ENCODE peak calls at places on chromosomes 1 and 21, in nine cellular contexts. One of them, this sample, is unnamed.

GRCh38 chr1:211531194-211532085 is 39.5 kb upstream of the RD3 start:
- DNase-seq in effector CD4-positive, alpha-beta T cell: no peak
- DNase-seq in activated T-cell treated with anti-CD3 and anti-CD28 coated beads for 24 hours: no peak
- DNase-seq in cardiac septum: no peak
- DNase-seq in body of pancreas: no peak
- DNase-seq in SW480: no peak
- DNase-seq in RPMI7951: no peak
- DNase-seq in astrocyte of the hippocampus: no peak
- DNase-seq in NCI-H748 treated with DMSO at 0.1 percent for 48 hours: no peak
- DNase-seq in this sample: no peak

GRCh38 chr1:28682840-28683239 is 14.3 kb downstream of the GMEB1 start:
- DNase-seq in effector CD4-positive, alpha-beta T cell: no peak
- DNase-seq in activated T-cell treated with anti-CD3 and anti-CD28 coated beads for 24 hours: no peak
- DNase-seq in cardiac septum: no peak
- DNase-seq in body of pancreas: no peak
- DNase-seq in SW480: no peak
- DNase-seq in RPMI7951: no peak
- DNase-seq in astrocyte of the hippocampus: no peak
- DNase-seq in NCI-H748 treated with DMSO at 0.1 percent for 48 hours: no peak
- DNase-seq in this sample: peak

GRCh38 chr1:30795026-30795425 is 37.5 kb upstream of the LAPTM5 start:
- DNase-seq in effector CD4-positive, alpha-beta T cell: no peak
- DNase-seq in activated T-cell treated with anti-CD3 and anti-CD28 coated beads for 24 hours: no peak
- DNase-seq in cardiac septum: no peak
- DNase-seq in body of pancreas: no peak
- DNase-seq in SW480: no peak
- DNase-seq in RPMI7951: no peak
- DNase-seq in astrocyte of the hippocampus: no peak
- DNase-seq in NCI-H748 treated with DMSO at 0.1 percent for 48 hours: no peak
- DNase-seq in this sample: no peak

GRCh38 chr1:116514708-116515525 is 55.9 kb downstream of the CD58 start:
- DNase-seq in effector CD4-positive, alpha-beta T cell: peak
- DNase-seq in activated T-cell treated with anti-CD3 and anti-CD28 coated beads for 24 hours: peak
- DNase-seq in cardiac septum: peak
- DNase-seq in body of pancreas: no peak
- DNase-seq in SW480: peak
- DNase-seq in RPMI7951: peak
- DNase-seq in astrocyte of the hippocampus: peak
- DNase-seq in NCI-H748 treated with DMSO at 0.1 percent for 48 hours: no peak
- DNase-seq in this sample: peak

GRCh38 chr1:3292868-3293562 is 161.4 kb upstream of the ARHGEF16 start:
- DNase-seq in effector CD4-positive, alpha-beta T cell: no peak
- DNase-seq in activated T-cell treated with anti-CD3 and anti-CD28 coated beads for 24 hours: no peak
- DNase-seq in cardiac septum: no peak
- DNase-seq in body of pancreas: no peak
- DNase-seq in SW480: peak
- DNase-seq in RPMI7951: no peak
- DNase-seq in astrocyte of the hippocampus: peak
- DNase-seq in NCI-H748 treated with DMSO at 0.1 percent for 48 hours: no peak
- DNase-seq in this sample: no peak

GRCh38 chr1:28770601-28771165 is 33.9 kb downstream of the YTHDF2 start:
- DNase-seq in effector CD4-positive, alpha-beta T cell: no peak
- DNase-seq in activated T-cell treated with anti-CD3 and anti-CD28 coated beads for 24 hours: no peak
- DNase-seq in cardiac septum: no peak
- DNase-seq in body of pancreas: no peak
- DNase-seq in SW480: no peak
- DNase-seq in RPMI7951: no peak
- DNase-seq in astrocyte of the hippocampus: no peak
- DNase-seq in NCI-H748 treated with DMSO at 0.1 percent for 48 hours: no peak
- DNase-seq in this sample: no peak

GRCh38 chr1:198849108-198849507 is 210.3 kb downstream of the PTPRC start:
- DNase-seq in effector CD4-positive, alpha-beta T cell: no peak
- DNase-seq in activated T-cell treated with anti-CD3 and anti-CD28 coated beads for 24 hours: no peak
- DNase-seq in cardiac septum: no peak
- DNase-seq in body of pancreas: no peak
- DNase-seq in SW480: no peak
- DNase-seq in RPMI7951: no peak
- DNase-seq in astrocyte of the hippocampus: no peak
- DNase-seq in NCI-H748 treated with DMSO at 0.1 percent for 48 hours: no peak
- DNase-seq in this sample: no peak

GRCh38 chr1:172627702-172628101 is 31.2 kb upstream of the FASLG start:
- DNase-seq in effector CD4-positive, alpha-beta T cell: no peak
- DNase-seq in activated T-cell treated with anti-CD3 and anti-CD28 coated beads for 24 hours: no peak
- DNase-seq in cardiac septum: no peak
- DNase-seq in body of pancreas: no peak
- DNase-seq in SW480: no peak
- DNase-seq in RPMI7951: no peak
- DNase-seq in astrocyte of the hippocampus: no peak
- DNase-seq in NCI-H748 treated with DMSO at 0.1 percent for 48 hours: no peak
- DNase-seq in this sample: no peak

GRCh38 chr1:245678866-245679411 is 524.2 kb downstream of the KIF26B start:
- DNase-seq in effector CD4-positive, alpha-beta T cell: no peak
- DNase-seq in activated T-cell treated with anti-CD3 and anti-CD28 coated beads for 24 hours: no peak
- DNase-seq in cardiac septum: peak
- DNase-seq in body of pancreas: no peak
- DNase-seq in SW480: no peak
- DNase-seq in RPMI7951: no peak
- DNase-seq in astrocyte of the hippocampus: no peak
- DNase-seq in NCI-H748 treated with DMSO at 0.1 percent for 48 hours: no peak
- DNase-seq in this sample: no peak

GRCh38 chr21:33229776-33230517 is at the start of gene IFNAR2:
- DNase-seq in effector CD4-positive, alpha-beta T cell: peak
- DNase-seq in activated T-cell treated with anti-CD3 and anti-CD28 coated beads for 24 hours: peak
- DNase-seq in cardiac septum: peak
- DNase-seq in body of pancreas: peak
- DNase-seq in SW480: peak
- DNase-seq in RPMI7951: peak
- DNase-seq in astrocyte of the hippocampus: peak
- DNase-seq in NCI-H748 treated with DMSO at 0.1 percent for 48 hours: peak
- DNase-seq in this sample: peak

GRCh38 chr1:27331922-27332321 is 9.9 kb upstream of the SYTL1 start:
- DNase-seq in effector CD4-positive, alpha-beta T cell: no peak
- DNase-seq in activated T-cell treated with anti-CD3 and anti-CD28 coated beads for 24 hours: no peak
- DNase-seq in cardiac septum: no peak
- DNase-seq in body of pancreas: no peak
- DNase-seq in SW480: no peak
- DNase-seq in RPMI7951: no peak
- DNase-seq in astrocyte of the hippocampus: no peak
- DNase-seq in NCI-H748 treated with DMSO at 0.1 percent for 48 hours: no peak
- DNase-seq in this sample: no peak

GRCh38 chr1:226627050-226627755 is 78.6 kb downstream of the STUM start:
- DNase-seq in effector CD4-positive, alpha-beta T cell: no peak
- DNase-seq in activated T-cell treated with anti-CD3 and anti-CD28 coated beads for 24 hours: no peak
- DNase-seq in cardiac septum: peak
- DNase-seq in body of pancreas: no peak
- DNase-seq in SW480: no peak
- DNase-seq in RPMI7951: no peak
- DNase-seq in astrocyte of the hippocampus: no peak
- DNase-seq in NCI-H748 treated with DMSO at 0.1 percent for 48 hours: no peak
- DNase-seq in this sample: no peak

GRCh38 chr21:16578912-16579311 is 849.1 kb downstream of the USP25 start:
- DNase-seq in effector CD4-positive, alpha-beta T cell: no peak
- DNase-seq in activated T-cell treated with anti-CD3 and anti-CD28 coated beads for 24 hours: no peak
- DNase-seq in cardiac septum: no peak
- DNase-seq in body of pancreas: no peak
- DNase-seq in SW480: no peak
- DNase-seq in RPMI7951: no peak
- DNase-seq in astrocyte of the hippocampus: peak
- DNase-seq in NCI-H748 treated with DMSO at 0.1 percent for 48 hours: no peak
- DNase-seq in this sample: no peak

GRCh38 chr1:41734201-41734915 is 184.4 kb downstream of the HIVEP3 start:
- DNase-seq in effector CD4-positive, alpha-beta T cell: no peak
- DNase-seq in activated T-cell treated with anti-CD3 and anti-CD28 coated beads for 24 hours: no peak
- DNase-seq in cardiac septum: no peak
- DNase-seq in body of pancreas: no peak
- DNase-seq in SW480: no peak
- DNase-seq in RPMI7951: no peak
- DNase-seq in astrocyte of the hippocampus: no peak
- DNase-seq in NCI-H748 treated with DMSO at 0.1 percent for 48 hours: no peak
- DNase-seq in this sample: no peak

GRCh38 chr21:26842976-26843911 is 2.0 kb downstream of the ADAMTS1 start:
- DNase-seq in effector CD4-positive, alpha-beta T cell: no peak
- DNase-seq in activated T-cell treated with anti-CD3 and anti-CD28 coated beads for 24 hours: no peak
- DNase-seq in cardiac septum: peak
- DNase-seq in body of pancreas: peak
- DNase-seq in SW480: peak
- DNase-seq in RPMI7951: peak
- DNase-seq in astrocyte of the hippocampus: peak
- DNase-seq in NCI-H748 treated with DMSO at 0.1 percent for 48 hours: no peak
- DNase-seq in this sample: no peak

GRCh38 chr1:158087320-158087927 is 93.3 kb upstream of the CD1D start:
- DNase-seq in effector CD4-positive, alpha-beta T cell: no peak
- DNase-seq in activated T-cell treated with anti-CD3 and anti-CD28 coated beads for 24 hours: no peak
- DNase-seq in cardiac septum: no peak
- DNase-seq in body of pancreas: peak
- DNase-seq in SW480: peak
- DNase-seq in RPMI7951: peak
- DNase-seq in astrocyte of the hippocampus: peak
- DNase-seq in NCI-H748 treated with DMSO at 0.1 percent for 48 hours: no peak
- DNase-seq in this sample: peak

GRCh38 chr1:165218666-165219065 is 137.8 kb downstream of the LMX1A start:
- DNase-seq in effector CD4-positive, alpha-beta T cell: no peak
- DNase-seq in activated T-cell treated with anti-CD3 and anti-CD28 coated beads for 24 hours: no peak
- DNase-seq in cardiac septum: no peak
- DNase-seq in body of pancreas: no peak
- DNase-seq in SW480: no peak
- DNase-seq in RPMI7951: no peak
- DNase-seq in astrocyte of the hippocampus: no peak
- DNase-seq in NCI-H748 treated with DMSO at 0.1 percent for 48 hours: no peak
- DNase-seq in this sample: no peak

GRCh38 chr1:22815421-22816062 is 104.9 kb downstream of the EPHB2 start:
- DNase-seq in effector CD4-positive, alpha-beta T cell: no peak
- DNase-seq in activated T-cell treated with anti-CD3 and anti-CD28 coated beads for 24 hours: no peak
- DNase-seq in cardiac septum: no peak
- DNase-seq in body of pancreas: no peak
- DNase-seq in SW480: no peak
- DNase-seq in RPMI7951: no peak
- DNase-seq in astrocyte of the hippocampus: peak
- DNase-seq in NCI-H748 treated with DMSO at 0.1 percent for 48 hours: no peak
- DNase-seq in this sample: no peak

GRCh38 chr1:11143907-11144306 is 44.2 kb upstream of the EXOSC10 start:
- DNase-seq in effector CD4-positive, alpha-beta T cell: no peak
- DNase-seq in activated T-cell treated with anti-CD3 and anti-CD28 coated beads for 24 hours: no peak
- DNase-seq in cardiac septum: no peak
- DNase-seq in body of pancreas: no peak
- DNase-seq in SW480: no peak
- DNase-seq in RPMI7951: no peak
- DNase-seq in astrocyte of the hippocampus: no peak
- DNase-seq in NCI-H748 treated with DMSO at 0.1 percent for 48 hours: no peak
- DNase-seq in this sample: no peak

GRCh38 chr1:193019442-193020026 is 39.6 kb downstream of the UCHL5 start:
- DNase-seq in effector CD4-positive, alpha-beta T cell: no peak
- DNase-seq in activated T-cell treated with anti-CD3 and anti-CD28 coated beads for 24 hours: no peak
- DNase-seq in cardiac septum: no peak
- DNase-seq in body of pancreas: no peak
- DNase-seq in SW480: peak
- DNase-seq in RPMI7951: peak
- DNase-seq in astrocyte of the hippocampus: peak
- DNase-seq in NCI-H748 treated with DMSO at 0.1 percent for 48 hours: peak
- DNase-seq in this sample: peak

GRCh38 chr21:44477712-44478111 is 22.4 kb downstream of the LRRC3 start:
- DNase-seq in effector CD4-positive, alpha-beta T cell: no peak
- DNase-seq in activated T-cell treated with anti-CD3 and anti-CD28 coated beads for 24 hours: no peak
- DNase-seq in cardiac septum: no peak
- DNase-seq in body of pancreas: no peak
- DNase-seq in SW480: no peak
- DNase-seq in RPMI7951: no peak
- DNase-seq in astrocyte of the hippocampus: no peak
- DNase-seq in NCI-H748 treated with DMSO at 0.1 percent for 48 hours: no peak
- DNase-seq in this sample: no peak

GRCh38 chr21:45372732-45373355 is 32.1 kb upstream of the COL18A1 start:
- DNase-seq in effector CD4-positive, alpha-beta T cell: no peak
- DNase-seq in activated T-cell treated with anti-CD3 and anti-CD28 coated beads for 24 hours: no peak
- DNase-seq in cardiac septum: no peak
- DNase-seq in body of pancreas: no peak
- DNase-seq in SW480: no peak
- DNase-seq in RPMI7951: peak
- DNase-seq in astrocyte of the hippocampus: peak
- DNase-seq in NCI-H748 treated with DMSO at 0.1 percent for 48 hours: no peak
- DNase-seq in this sample: no peak

GRCh38 chr1:77370588-77371306 is 88.9 kb downstream of the AK5 start:
- DNase-seq in effector CD4-positive, alpha-beta T cell: no peak
- DNase-seq in activated T-cell treated with anti-CD3 and anti-CD28 coated beads for 24 hours: no peak
- DNase-seq in cardiac septum: no peak
- DNase-seq in body of pancreas: no peak
- DNase-seq in SW480: peak
- DNase-seq in RPMI7951: peak
- DNase-seq in astrocyte of the hippocampus: peak
- DNase-seq in NCI-H748 treated with DMSO at 0.1 percent for 48 hours: no peak
- DNase-seq in this sample: peak

GRCh38 chr1:195733826-195734225 is 874.4 kb downstream of the KCNT2 start:
- DNase-seq in effector CD4-positive, alpha-beta T cell: no peak
- DNase-seq in activated T-cell treated with anti-CD3 and anti-CD28 coated beads for 24 hours: no peak
- DNase-seq in cardiac septum: no peak
- DNase-seq in body of pancreas: no peak
- DNase-seq in SW480: no peak
- DNase-seq in RPMI7951: peak
- DNase-seq in astrocyte of the hippocampus: peak
- DNase-seq in NCI-H748 treated with DMSO at 0.1 percent for 48 hours: no peak
- DNase-seq in this sample: peak

GRCh38 chr1:109466440-109467300 is at the start of gene SYPL2:
- DNase-seq in effector CD4-positive, alpha-beta T cell: no peak
- DNase-seq in activated T-cell treated with anti-CD3 and anti-CD28 coated beads for 24 hours: no peak
- DNase-seq in cardiac septum: peak
- DNase-seq in body of pancreas: peak
- DNase-seq in SW480: peak
- DNase-seq in RPMI7951: peak
- DNase-seq in astrocyte of the hippocampus: peak
- DNase-seq in NCI-H748 treated with DMSO at 0.1 percent for 48 hours: no peak
- DNase-seq in this sample: no peak

This sample was measured in NB4.